ENCODE peak calls at places on chromosomes 1 and 21, in four cellular contexts. H, I, M and F are unnamed samples.

GRCh38 chr1:68889471-68889870 is 392.6 kb upstream of the DEPDC1 start:
- DNase-seq in H (no peak), I (no peak), M (no peak), F (no peak)

GRCh38 chr1:46183119-46183842 is 7.0 kb upstream of the P3R3URF start:
- DNase-seq in H (peak; percentile 85), I (peak; percentile 83), M (no peak), F (no peak)

GRCh38 chr1:58699011-58699762 is 675 bp downstream of the MYSM1 start:
- DNase-seq in H (no peak), I (no peak), M (no peak), F (no peak)

GRCh38 chr1:12748778-12749355 is 2.9 kb downstream of the CFAP107 start:
- DNase-seq in H (no peak), I (no peak), M (no peak), F (no peak)

GRCh38 chr1:31605908-31606427 is 11.5 kb upstream of the HCRTR1 start:
- DNase-seq in H (no peak), I (no peak), M (peak; percentile 96), F (no peak)

GRCh38 chr1:78032964-78033796 is 12.6 kb upstream of the GIPC2 start:
- DNase-seq in H (no peak), I (no peak), M (no peak), F (no peak)

GRCh38 chr1:172851077-172851476 is 192.2 kb downstream of the FASLG start:
- DNase-seq in H (no peak), I (no peak), M (no peak), F (peak; percentile 7)

GRCh38 chr21:40881767-40882166 is 34.8 kb upstream of the DSCAM start:
- DNase-seq in H (no peak), I (no peak), M (no peak), F (no peak)

GRCh38 chr1:4549933-4550332 is 104.5 kb upstream of the AJAP1 start:
- DNase-seq in H (no peak), I (no peak), M (no peak), F (no peak)

GRCh38 chr1:1318131-1318652 is 6.3 kb downstream of the INTS11 start:
- DNase-seq in H (peak; percentile 31), I (peak; percentile 77), M (no peak), F (no peak)
- TF ChIP-seq PBX3 in H (no peak), I (no peak), M (no peak), F (no peak)

GRCh38 chr21:39020751-39021474 is 162.3 kb downstream of the PSMG1 start:
- DNase-seq in H (peak; percentile 64), I (peak; percentile 36), M (no peak), F (no peak)

GRCh38 chr21:39022901-39023693 is 160.2 kb downstream of the PSMG1 start:
- DNase-seq in H (peak; percentile 37), I (no peak), M (no peak), F (no peak)

GRCh38 chr21:39021475-39021832 is 161.8 kb downstream of the PSMG1 start:
- DNase-seq in H (no peak), I (no peak), M (no peak), F (no peak)

GRCh38 chr21:39024538-39024937 is 158.7 kb downstream of the PSMG1 start:
- DNase-seq in H (no peak), I (no peak), M (no peak), F (no peak)

DNA sequence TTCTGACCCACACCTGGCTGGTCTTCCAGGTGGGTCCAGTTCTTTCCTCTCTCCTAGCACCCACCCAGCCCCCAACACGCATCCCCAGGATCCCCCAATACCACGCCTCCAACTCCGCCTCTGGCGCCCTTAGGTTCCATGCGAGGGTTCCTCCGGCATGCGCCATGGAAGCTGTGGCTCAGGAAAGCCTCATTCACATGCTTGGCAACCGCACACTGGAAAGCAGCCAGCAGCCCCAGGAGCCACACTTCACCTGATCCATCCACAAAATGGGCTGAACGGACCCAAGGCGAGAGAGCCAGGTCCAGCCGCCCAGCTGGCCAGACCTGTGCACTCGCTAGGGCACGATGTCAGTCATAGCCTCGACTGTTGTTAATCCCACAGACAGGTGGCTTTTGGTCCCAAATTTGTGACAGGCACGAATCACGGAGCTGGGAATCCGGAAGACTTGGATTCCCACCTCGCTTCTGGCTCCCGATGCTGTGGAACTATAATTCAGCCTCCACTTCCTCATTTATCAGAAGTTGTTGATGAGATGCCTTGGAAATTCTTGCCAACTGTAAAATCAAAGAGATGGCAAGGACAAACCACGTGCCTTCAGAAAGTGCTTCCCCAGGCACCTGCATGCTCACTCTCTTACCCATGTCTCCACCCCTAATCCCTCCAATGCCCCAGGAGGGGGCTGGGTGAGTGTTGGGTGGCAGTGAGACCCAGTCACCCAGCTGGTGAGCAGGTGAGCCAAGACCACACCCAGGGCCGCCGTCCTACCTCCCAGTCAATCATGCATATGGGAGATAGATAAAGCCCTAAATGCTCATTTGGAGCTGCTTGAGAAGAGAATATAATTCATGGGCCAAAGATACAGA is 161.0 kb downstream of the PSMG1 start:
- DNase-seq in H (no peak), I (no peak), M (no peak), F (no peak)
- TF ChIP-seq PBX3 in H (no peak), I (no peak), M (no peak), F (no peak)

GRCh38 chr21:15761508-15762100 is 31.8 kb downstream of the USP25 start:
- DNase-seq in H (peak; percentile 59), I (no peak), M (no peak), F (no peak)
- TF ChIP-seq PBX3 in H (no peak), I (no peak), M (no peak), F (no peak)

GRCh38 chr1:204573563-204573925 is 57.3 kb downstream of the MDM4 start:
- DNase-seq in H (peak; percentile 29), I (peak; percentile 57), M (no peak), F (no peak)
- TF ChIP-seq PBX3 in H (no peak), I (no peak), M (no peak), F (no peak)

DNA sequence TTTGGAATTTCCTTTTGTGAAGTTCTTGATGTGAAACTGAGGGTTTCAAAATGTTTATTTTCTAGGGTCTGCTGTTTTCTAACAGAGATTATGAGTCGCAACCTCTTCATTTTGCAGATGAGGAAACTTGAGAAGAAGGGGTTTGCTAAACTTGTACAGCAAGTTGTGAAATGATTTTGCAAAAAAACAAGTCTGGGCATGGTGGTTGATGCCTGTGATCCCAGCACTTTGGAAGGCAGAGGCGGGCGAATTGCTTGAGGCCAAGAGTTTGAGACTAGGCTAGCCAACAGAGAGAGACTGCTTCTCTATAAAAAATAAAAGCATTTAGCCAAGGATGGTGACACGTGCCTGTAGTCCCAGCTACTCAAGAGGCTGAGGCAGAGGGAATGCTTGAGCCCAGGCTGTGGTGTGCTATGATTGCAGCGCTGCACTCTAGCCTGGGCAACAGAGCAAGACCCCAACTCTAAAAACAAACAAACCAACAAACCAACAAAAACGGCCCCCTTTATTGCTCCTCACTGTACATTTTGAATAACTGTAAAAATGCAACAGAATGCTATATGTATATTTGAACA is 9.9 kb downstream of the TRIM67 start:
- DNase-seq in H (no peak), I (no peak), M (no peak), F (no peak)
- TF ChIP-seq PBX3 in H (no peak), I (no peak), M (no peak), F (no peak)